ENCODE peak calls at places on chromosomes 2 and 18, in four cellular contexts. One of them, this sample, is unnamed.

GRCh38 chr2:118705032-118705431 is 142.4 kb downstream of the EN1 start:
- DNase-seq in MCF 10A: peak
- DNase-seq in NB4: no peak
- DNase-seq in D341Med: no peak
- DNase-seq in this sample: no peak

GRCh38 chr2:104758199-104758620 is 95.7 kb upstream of the POU3F3 start:
- DNase-seq in D341Med: no peak
- DNase-seq in NB4: no peak
- DNase-seq in MCF 10A: no peak
- DNase-seq in this sample: no peak

GRCh38 chr2:43737097-43737854 is 36.6 kb upstream of the DYNC2LI1 start:
- DNase-seq in MCF 10A: peak
- DNase-seq in NB4: no peak
- DNase-seq in D341Med: no peak
- DNase-seq in this sample: no peak

GRCh38 chr2:3644891-3645605 is 13.0 kb upstream of the ALLC start:
- DNase-seq in D341Med: no peak
- DNase-seq in MCF 10A: no peak
- DNase-seq in NB4: no peak
- DNase-seq in this sample: no peak

GRCh38 chr2:195861821-195862220 is 204.8 kb downstream of the SLC39A10 start:
- DNase-seq in MCF 10A: no peak
- DNase-seq in NB4: no peak
- DNase-seq in D341Med: no peak
- DNase-seq in this sample: no peak

GRCh38 chr2:21404827-21405625 is 281.3 kb downstream of the TDRD15 start:
- DNase-seq in D341Med: no peak
- DNase-seq in MCF 10A: peak
- DNase-seq in NB4: peak
- DNase-seq in this sample: no peak

GRCh38 chr2:210955591-210955990 is 399.2 kb downstream of the CPS1 start:
- DNase-seq in MCF 10A: peak
- DNase-seq in D341Med: no peak
- DNase-seq in NB4: no peak
- DNase-seq in this sample: no peak

GRCh38 chr18:62033207-62033606 is 140.4 kb upstream of the RNF152 start:
- DNase-seq in NB4: no peak
- DNase-seq in D341Med: no peak
- DNase-seq in MCF 10A: no peak
- DNase-seq in this sample: no peak

GRCh38 chr2:239717706-239718105 is 307.4 kb downstream of the NDUFA10 start:
- DNase-seq in NB4: no peak
- DNase-seq in D341Med: no peak
- DNase-seq in MCF 10A: no peak
- DNase-seq in this sample: no peak

GRCh38 chr2:177758591-177759371 is 313.8 kb downstream of the PDE11A start:
- DNase-seq in D341Med: peak
- DNase-seq in NB4: peak
- DNase-seq in MCF 10A: peak
- DNase-seq in this sample: no peak

GRCh38 chr2:118221952-118222594 is 133.8 kb downstream of the INSIG2 start:
- DNase-seq in MCF 10A: peak
- DNase-seq in D341Med: peak
- DNase-seq in NB4: peak
- DNase-seq in this sample: peak

GRCh38 chr2:160415991-160416390 is 77.6 kb downstream of the RBMS1 start:
- DNase-seq in NB4: no peak
- DNase-seq in D341Med: no peak
- DNase-seq in MCF 10A: no peak
- DNase-seq in this sample: no peak

GRCh38 chr2:226839960-226840359 is 4.1 kb downstream of the RHBDD1 start:
- DNase-seq in NB4: peak
- DNase-seq in D341Med: no peak
- DNase-seq in MCF 10A: no peak
- DNase-seq in this sample: no peak

GRCh38 chr18:59067873-59068272 is 71.8 kb upstream of the SEC11C start:
- DNase-seq in NB4: peak
- DNase-seq in D341Med: peak
- DNase-seq in MCF 10A: peak
- DNase-seq in this sample: no peak

GRCh38 chr18:317618-318017 is 49.8 kb upstream of the THOC1 start:
- DNase-seq in MCF 10A: no peak
- DNase-seq in NB4: no peak
- DNase-seq in D341Med: no peak
- DNase-seq in this sample: no peak

GRCh38 chr2:24774373-24774772 is 18.8 kb downstream of the PTRHD1 start:
- DNase-seq in MCF 10A: no peak
- DNase-seq in D341Med: no peak
- DNase-seq in NB4: no peak
- DNase-seq in this sample: no peak

GRCh38 chr2:237632991-237633629 is 5.7 kb downstream of the LRRFIP1 start:
- DNase-seq in NB4: no peak
- DNase-seq in D341Med: no peak
- DNase-seq in MCF 10A: no peak
- DNase-seq in this sample: no peak

GRCh38 chr2:120243211-120243610 is 9.4 kb upstream of the RALB start:
- DNase-seq in NB4: peak
- DNase-seq in D341Med: no peak
- DNase-seq in MCF 10A: no peak
- DNase-seq in this sample: no peak

GRCh38 chr2:208501217-208501616 is 94.6 kb downstream of the PTH2R start:
- DNase-seq in MCF 10A: peak
- DNase-seq in D341Med: no peak
- DNase-seq in NB4: no peak
- DNase-seq in this sample: no peak

GRCh38 chr2:94956797-94957391 is 68.6 kb upstream of the MAL start:
- DNase-seq in D341Med: peak
- DNase-seq in NB4: peak
- DNase-seq in MCF 10A: peak
- DNase-seq in this sample: peak

GRCh38 chr2:8661736-8662135 is 20.1 kb upstream of the ID2 start:
- DNase-seq in MCF 10A: no peak
- DNase-seq in D341Med: no peak
- DNase-seq in NB4: no peak
- DNase-seq in this sample: no peak

GRCh38 chr2:239277401-239278085 is 123.3 kb downstream of the HDAC4 start:
- DNase-seq in NB4: no peak
- DNase-seq in MCF 10A: no peak
- DNase-seq in D341Med: no peak
- DNase-seq in this sample: no peak

GRCh38 chr18:46333371-46334199 is 229.4 kb downstream of the HAUS1 start:
- DNase-seq in MCF 10A: no peak
- DNase-seq in D341Med: peak
- DNase-seq in NB4: peak
- DNase-seq in this sample: no peak

GRCh38 chr2:179263460-179264237 is 983 bp downstream of the SESTD1 start:
- DNase-seq in D341Med: peak
- DNase-seq in NB4: peak
- DNase-seq in MCF 10A: peak
- DNase-seq in this sample: no peak

GRCh38 chr2:203870481-203870880 is 2.9 kb downstream of the CTLA4 start:
- DNase-seq in D341Med: no peak
- DNase-seq in NB4: no peak
- DNase-seq in MCF 10A: no peak
- DNase-seq in this sample: no peak

GRCh38 chr2:230575640-230576324 is 136.9 kb upstream of the CAB39 start:
- DNase-seq in NB4: peak
- DNase-seq in MCF 10A: no peak
- DNase-seq in D341Med: no peak
- DNase-seq in this sample: no peak